ENCODE peak calls at places on chromosome 21, in seven cellular contexts. One of them, this sample, is unnamed.
A peak's percentile ranks its signal among the peaks of the same experiment; 100 is the strongest.

GRCh38 chr21:29233611-29234540 is 64.8 kb upstream of the BACH1 start:
- DNase-seq in foreskin fibroblast: no peak
- DNase-seq in activated CD4-positive, alpha-beta T cell treated with anti-CD3 and anti-CD28 coated beads, Interleukin-2, amount 50 U/mL, for 1 hour: no peak
- DNase-seq in psoas muscle: no peak
- DNase-seq in HL-60: no peak
- DNase-seq in colonic mucosa: no peak
- DNase-seq in H54: no peak
- DNase-seq in this sample: no peak

GRCh38 chr21:29248124-29248523 is 50.6 kb upstream of the BACH1 start:
- DNase-seq in foreskin fibroblast: no peak
- DNase-seq in HL-60: no peak
- DNase-seq in activated CD4-positive, alpha-beta T cell treated with anti-CD3 and anti-CD28 coated beads, Interleukin-2, amount 50 U/mL, for 1 hour: no peak
- DNase-seq in psoas muscle: no peak
- DNase-seq in colonic mucosa: no peak
- DNase-seq in H54: no peak
- DNase-seq in this sample: no peak

GRCh38 chr21:27812279-27812678 is 845.4 kb upstream of the ADAMTS5 start:
- DNase-seq in foreskin fibroblast: peak; percentile 46
- DNase-seq in colonic mucosa: no peak
- DNase-seq in H54: no peak
- DNase-seq in activated CD4-positive, alpha-beta T cell treated with anti-CD3 and anti-CD28 coated beads, Interleukin-2, amount 50 U/mL, for 1 hour: no peak
- DNase-seq in psoas muscle: no peak
- DNase-seq in HL-60: no peak
- DNase-seq in this sample: no peak

GRCh38 chr21:27648560-27648959 is 681.7 kb upstream of the ADAMTS5 start:
- DNase-seq in psoas muscle: no peak
- DNase-seq in H54: peak; percentile 15
- DNase-seq in foreskin fibroblast: peak; percentile 88
- DNase-seq in colonic mucosa: no peak
- DNase-seq in activated CD4-positive, alpha-beta T cell treated with anti-CD3 and anti-CD28 coated beads, Interleukin-2, amount 50 U/mL, for 1 hour: no peak
- DNase-seq in HL-60: no peak
- DNase-seq in this sample: no peak

GRCh38 chr21:27359141-27359540 is 392.3 kb upstream of the ADAMTS5 start:
- DNase-seq in psoas muscle: no peak
- DNase-seq in HL-60: no peak
- DNase-seq in foreskin fibroblast: peak; percentile 26
- DNase-seq in activated CD4-positive, alpha-beta T cell treated with anti-CD3 and anti-CD28 coated beads, Interleukin-2, amount 50 U/mL, for 1 hour: no peak
- DNase-seq in H54: no peak
- DNase-seq in colonic mucosa: no peak
- DNase-seq in this sample: no peak

GRCh38 chr21:28541371-28542112 is 451.1 kb downstream of the LTN1 start:
- DNase-seq in colonic mucosa: no peak
- DNase-seq in activated CD4-positive, alpha-beta T cell treated with anti-CD3 and anti-CD28 coated beads, Interleukin-2, amount 50 U/mL, for 1 hour: no peak
- DNase-seq in psoas muscle: no peak
- DNase-seq in HL-60: no peak
- DNase-seq in foreskin fibroblast: no peak
- DNase-seq in H54: no peak
- DNase-seq in this sample: no peak

GRCh38 chr21:37082375-37082774 is 9.3 kb downstream of the TTC3 start:
- DNase-seq in psoas muscle: no peak
- DNase-seq in colonic mucosa: no peak
- DNase-seq in activated CD4-positive, alpha-beta T cell treated with anti-CD3 and anti-CD28 coated beads, Interleukin-2, amount 50 U/mL, for 1 hour: no peak
- DNase-seq in H54: no peak
- DNase-seq in HL-60: no peak
- DNase-seq in foreskin fibroblast: no peak
- DNase-seq in this sample: no peak

GRCh38 chr21:38434913-38435533 is 63.3 kb downstream of the ERG start:
- DNase-seq in H54: peak; percentile 21
- DNase-seq in psoas muscle: no peak
- DNase-seq in activated CD4-positive, alpha-beta T cell treated with anti-CD3 and anti-CD28 coated beads, Interleukin-2, amount 50 U/mL, for 1 hour: no peak
- DNase-seq in HL-60: no peak
- DNase-seq in colonic mucosa: no peak
- DNase-seq in foreskin fibroblast: no peak
- DNase-seq in this sample: no peak

GRCh38 chr21:43004926-43005325 is 30.6 kb downstream of the PKNOX1 start:
- DNase-seq in HL-60: no peak
- DNase-seq in foreskin fibroblast: no peak
- DNase-seq in colonic mucosa: no peak
- DNase-seq in H54: no peak
- DNase-seq in activated CD4-positive, alpha-beta T cell treated with anti-CD3 and anti-CD28 coated beads, Interleukin-2, amount 50 U/mL, for 1 hour: no peak
- DNase-seq in psoas muscle: no peak
- DNase-seq in this sample: no peak

GRCh38 chr21:31667639-31668038 is 8.1 kb downstream of the SOD1 start:
- DNase-seq in HL-60: no peak
- DNase-seq in foreskin fibroblast: no peak
- DNase-seq in psoas muscle: no peak
- DNase-seq in activated CD4-positive, alpha-beta T cell treated with anti-CD3 and anti-CD28 coated beads, Interleukin-2, amount 50 U/mL, for 1 hour: no peak
- DNase-seq in colonic mucosa: no peak
- DNase-seq in H54: no peak
- DNase-seq in this sample: no peak

GRCh38 chr21:33994373-33994772 is 78.8 kb upstream of the ATP5PO start:
- DNase-seq in psoas muscle: no peak
- DNase-seq in foreskin fibroblast: no peak
- DNase-seq in activated CD4-positive, alpha-beta T cell treated with anti-CD3 and anti-CD28 coated beads, Interleukin-2, amount 50 U/mL, for 1 hour: no peak
- DNase-seq in H54: no peak
- DNase-seq in HL-60: no peak
- DNase-seq in colonic mucosa: no peak
- DNase-seq in this sample: no peak

GRCh38 chr21:35578831-35579470 is 481.4 kb downstream of the SETD4 start:
- DNase-seq in foreskin fibroblast: no peak
- DNase-seq in activated CD4-positive, alpha-beta T cell treated with anti-CD3 and anti-CD28 coated beads, Interleukin-2, amount 50 U/mL, for 1 hour: no peak
- DNase-seq in HL-60: no peak
- DNase-seq in H54: no peak
- DNase-seq in psoas muscle: no peak
- DNase-seq in colonic mucosa: no peak
- DNase-seq in this sample: no peak

GRCh38 chr21:33396966-33397365 is 6.2 kb upstream of the IFNGR2 start:
- DNase-seq in colonic mucosa: no peak
- DNase-seq in HL-60: no peak
- DNase-seq in psoas muscle: no peak
- DNase-seq in foreskin fibroblast: no peak
- DNase-seq in activated CD4-positive, alpha-beta T cell treated with anti-CD3 and anti-CD28 coated beads, Interleukin-2, amount 50 U/mL, for 1 hour: no peak
- DNase-seq in H54: no peak
- DNase-seq in this sample: no peak

GRCh38 chr21:32253215-32253641 is 25.6 kb downstream of the MIS18A start:
- DNase-seq in H54: peak; percentile 27
- DNase-seq in HL-60: no peak
- DNase-seq in psoas muscle: peak; percentile 30
- DNase-seq in foreskin fibroblast: no peak
- DNase-seq in colonic mucosa: no peak
- DNase-seq in activated CD4-positive, alpha-beta T cell treated with anti-CD3 and anti-CD28 coated beads, Interleukin-2, amount 50 U/mL, for 1 hour: no peak
- DNase-seq in this sample: no peak

GRCh38 chr21:42633858-42634257 is 19.6 kb upstream of the PDE9A start:
- DNase-seq in foreskin fibroblast: no peak
- DNase-seq in colonic mucosa: no peak
- DNase-seq in activated CD4-positive, alpha-beta T cell treated with anti-CD3 and anti-CD28 coated beads, Interleukin-2, amount 50 U/mL, for 1 hour: no peak
- DNase-seq in psoas muscle: no peak
- DNase-seq in H54: no peak
- DNase-seq in HL-60: no peak
- DNase-seq in this sample: no peak